ENCODE peak calls at places on chromosomes 1 and 21, in six cellular contexts. S is right atrium auricular region, E is nucleus accumbens, O is fibroblast of pulmonary artery, B is fibroblast of gingiva, T is RKO. D is an unnamed sample.

GRCh38 chr1:214102907-214103306 is 115.1 kb downstream of the PROX1 start:
- DNase-seq in S (no peak), E (no peak), O (peak; percentile 91), B (peak; percentile 60), T (peak; percentile 76), D (no peak)

GRCh38 chr1:1968767-1969504 is 34.6 kb downstream of the CFAP74 start:
- DNase-seq in S (no peak), E (no peak), O (no peak), B (no peak), T (no peak), D (no peak)

GRCh38 chr1:90761781-90762589 is 44.9 kb upstream of the BARHL2 start:
- DNase-seq in S (no peak), E (no peak), O (no peak), B (no peak), T (no peak), D (peak; percentile 68)

GRCh38 chr1:174258148-174258550 is 98.8 kb downstream of the RABGAP1L start:
- DNase-seq in S (no peak), E (peak; percentile 13), O (peak; percentile 67), B (peak; percentile 8), T (peak; percentile 67), D (peak; percentile 45)

GRCh38 chr1:207282496-207283380 is 38.7 kb upstream of the CD55 start:
- DNase-seq in S (no peak), E (no peak), O (peak; percentile 18), B (no peak), T (no peak), D (no peak)

GRCh38 chr1:69058454-69058853 is 509.3 kb upstream of the LRRC7 start:
- DNase-seq in S (no peak), E (no peak), O (no peak), B (no peak), T (no peak), D (no peak)

GRCh38 chr1:52814465-52814864 is 28.1 kb upstream of the ZYG11A start:
- DNase-seq in S (no peak), E (no peak), O (peak; percentile 11), B (no peak), T (no peak), D (no peak)

GRCh38 chr1:25795955-25796806 is 3.8 kb upstream of the SELENON start:
- DNase-seq in S (no peak), E (peak; percentile 70), O (no peak), B (no peak), T (no peak), D (peak; percentile 77)

GRCh38 chr1:4174291-4175200 is 274.5 kb upstream of the C1orf174 start:
- DNase-seq in S (peak; percentile 40), E (no peak), O (no peak), B (no peak), T (no peak), D (no peak)

GRCh38 chr21:27017251-27017650 is 50.4 kb upstream of the ADAMTS5 start:
- DNase-seq in S (no peak), E (no peak), O (peak; percentile 57), B (no peak), T (no peak), D (no peak)

D was measured in NCI-H1092.